ENCODE peak calls at places on chromosomes 7 and 10, in six cellular contexts. F is OCI-LY7, I is HCT116, P is GM23248, B is GM23338, K is PC-3. E is an unnamed sample.

GRCh38 chr7:30928254-30928872 is 16.7 kb downstream of the AQP1 start:
- DNase-seq in F (no peak), I (no peak), P (no peak), B (no peak), K (no peak), E (no peak)

GRCh38 chr10:80454526-80455460 is 683 bp downstream of the TSPAN14 start:
- DNase-seq in F (peak; percentile 52), I (no peak), P (peak; percentile 62), B (peak; percentile 59), K (no peak), E (peak; percentile 49)

GRCh38 chr10:38146579-38147333 is 52.6 kb downstream of the ZNF37A start:
- DNase-seq in F (peak; percentile 57), I (no peak), P (no peak), B (no peak), K (no peak), E (no peak)

GRCh38 chr7:95897557-95898183 is 125.3 kb downstream of the DYNC1I1 start:
- DNase-seq in F (peak; percentile 5), I (no peak), P (no peak), B (no peak), K (no peak), E (no peak)

GRCh38 chr7:140661124-140661523 is 11.6 kb upstream of the ADCK2 start:
- DNase-seq in F (no peak), I (no peak), P (no peak), B (no peak), K (no peak), E (no peak)

GRCh38 chr7:92836489-92837213 is at the start of gene CDK6:
- DNase-seq in F (peak; percentile 58), I (no peak), P (peak; percentile 87), B (peak; percentile 75), K (peak; percentile 62), E (peak; percentile 82)

GRCh38 chr7:155580367-155580766 is 34.0 kb upstream of the CNPY1 start:
- DNase-seq in F (no peak), I (no peak), P (no peak), B (no peak), K (no peak), E (no peak)

GRCh38 chr7:7099584-7100014 is 82.7 kb upstream of the C1GALT1 start:
- DNase-seq in F (no peak), I (peak; percentile 86), P (peak; percentile 84), B (peak; percentile 99), K (peak; percentile 98), E (no peak)

GRCh38 chr7:106772655-106773108 is 92.4 kb upstream of the PIK3CG start:
- DNase-seq in F (no peak), I (peak; percentile 55), P (peak; percentile 86), B (no peak), K (peak; percentile 77), E (no peak)

GRCh38 chr10:71766717-71767419 is 6.5 kb downstream of the VSIR start:
- DNase-seq in F (no peak), I (peak; percentile 74), P (peak; percentile 96), B (no peak), K (peak; percentile 89), E (no peak)

GRCh38 chr7:131197920-131198610 is 129.6 kb upstream of the MKLN1 start:
- DNase-seq in F (no peak), I (no peak), P (peak; percentile 80), B (no peak), K (peak; percentile 77), E (no peak)

GRCh38 chr10:53786236-53786635 is 1013.7 kb upstream of the MBL2 start:
- DNase-seq in F (peak; percentile 1), I (no peak), P (no peak), B (peak; percentile 84), K (peak; percentile 39), E (no peak)

GRCh38 chr10:78013564-78013963 is 15.8 kb downstream of the POLR3A start:
- DNase-seq in F (no peak), I (no peak), P (no peak), B (no peak), K (no peak), E (no peak)

GRCh38 chr10:78010278-78010677 is 19.0 kb downstream of the POLR3A start:
- DNase-seq in F (no peak), I (no peak), P (no peak), B (no peak), K (no peak), E (no peak)

GRCh38 chr10:78017856-78018255 is 11.5 kb downstream of the POLR3A start:
- DNase-seq in F (no peak), I (no peak), P (no peak), B (no peak), K (peak; percentile 46), E (no peak)

GRCh38 chr10:78011065-78011464 is 18.2 kb downstream of the POLR3A start:
- DNase-seq in F (no peak), I (no peak), P (no peak), B (no peak), K (no peak), E (no peak)

DNA sequence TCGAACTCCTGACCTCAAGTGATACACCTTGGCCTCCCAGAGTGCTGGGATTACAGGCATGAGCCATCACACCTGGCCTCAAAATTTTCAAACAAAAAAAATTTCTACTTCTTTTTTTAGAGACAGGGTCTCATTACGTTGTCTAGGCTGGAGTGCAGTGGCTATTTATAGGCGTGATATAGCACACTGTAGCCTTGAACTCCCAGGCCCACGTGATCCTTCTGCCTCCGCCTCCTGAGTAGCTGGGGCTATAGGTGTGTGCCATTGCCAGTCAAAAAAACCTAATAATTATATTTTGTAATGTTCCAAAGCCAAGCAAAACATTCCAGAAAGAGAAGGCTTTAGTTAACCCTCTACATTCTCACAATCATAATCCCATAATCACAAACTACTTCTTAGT is 13.8 kb downstream of the POLR3A start:
- DNase-seq in F (no peak), I (no peak), P (no peak), B (no peak), K (no peak), E (no peak)
- H3K27ac ChIP-seq in F (no peak overlapping the region), I (no peak overlapping the region), P (no peak overlapping the region), B (no peak overlapping the region), K (no peak overlapping the region), E (no peak overlapping the region)

DNA sequence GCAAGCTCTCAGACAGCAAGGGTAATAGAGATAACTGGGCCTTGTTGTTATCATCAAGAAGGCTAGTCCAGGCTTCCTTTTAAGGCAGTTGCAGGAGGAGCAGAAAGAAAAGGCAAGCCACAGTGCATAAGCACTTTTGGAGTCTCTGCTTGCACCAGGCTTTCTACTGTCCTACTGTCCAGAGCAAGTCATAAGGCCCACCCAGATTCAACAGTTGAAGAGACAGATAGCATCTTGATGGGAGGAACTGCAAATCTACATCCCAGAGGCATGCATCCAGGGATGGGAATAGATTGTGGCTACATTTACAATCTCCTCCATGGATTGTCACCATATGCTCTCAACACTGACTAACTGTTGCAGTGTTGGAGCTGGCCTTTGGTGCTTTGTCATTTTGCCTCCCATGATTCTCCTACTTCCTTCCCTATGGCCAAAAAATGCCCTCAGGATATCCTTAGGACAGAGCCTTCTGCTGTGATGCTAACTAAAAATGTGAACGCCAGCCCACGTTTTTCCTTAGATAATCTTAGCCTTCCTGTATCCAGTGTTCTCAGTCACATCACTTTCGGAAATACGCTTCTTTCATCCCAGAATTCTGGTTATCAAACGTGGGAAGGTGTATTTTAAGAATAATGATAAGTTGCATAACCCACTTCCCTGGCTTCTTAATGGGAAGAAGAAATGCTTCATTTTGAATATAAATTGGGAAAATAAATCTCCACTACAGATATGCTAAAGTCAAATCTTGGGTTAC is 3.7 kb downstream of the GIMAP4 start:
- DNase-seq in F (no peak), I (no peak), P (no peak), B (no peak), K (no peak), E (no peak)
- H3K4me2 ChIP-seq in F (no peak overlapping the region), I (no peak overlapping the region), P (no peak overlapping the region), B (no peak overlapping the region), K (no peak overlapping the region), E (no peak overlapping the region)

GRCh38 chr10:31004611-31005193 is 27.0 kb downstream of the ZNF438 start:
- DNase-seq in F (no peak), I (no peak), P (peak; percentile 89), B (no peak), K (peak; percentile 86), E (no peak)
- H3K9me2 ChIP-seq in F (no peaks in the 10 kb centered on the region), I (no peaks in the 10 kb centered on the region), P (no peaks in the 10 kb centered on the region), B (peaks cover 12% of the 10 kb centered on the region), K (no peaks in the 10 kb centered on the region), E (no peaks in the 10 kb centered on the region)

DNA sequence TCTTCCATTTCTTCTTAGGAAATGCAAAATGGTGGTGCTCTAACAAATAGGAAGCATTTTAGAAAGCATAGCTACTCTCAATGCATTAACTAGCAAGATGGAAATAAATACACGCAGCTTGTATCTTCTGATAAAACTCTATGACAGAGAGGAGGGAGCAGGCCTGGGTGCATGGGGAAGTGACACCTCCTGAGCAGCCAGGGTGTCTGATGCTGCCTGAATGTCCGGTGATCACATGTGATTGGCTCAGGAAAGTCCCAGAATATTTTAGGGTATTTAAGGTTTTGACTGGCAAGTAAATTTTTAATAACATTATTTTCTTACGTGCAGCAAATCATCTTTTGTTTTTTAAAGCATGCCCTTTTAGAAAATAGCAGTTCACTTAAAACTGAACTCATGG is 261.0 kb upstream of the KLF6 start:
- DNase-seq in F (no peak), I (no peak), P (no peak), B (no peak), K (no peak), E (no peak)
- H3K27ac ChIP-seq in F (no peak overlapping the region), I (no peak overlapping the region), P (no peak overlapping the region), B (no peak overlapping the region), K (no peak overlapping the region), E (no peak overlapping the region)

DNA sequence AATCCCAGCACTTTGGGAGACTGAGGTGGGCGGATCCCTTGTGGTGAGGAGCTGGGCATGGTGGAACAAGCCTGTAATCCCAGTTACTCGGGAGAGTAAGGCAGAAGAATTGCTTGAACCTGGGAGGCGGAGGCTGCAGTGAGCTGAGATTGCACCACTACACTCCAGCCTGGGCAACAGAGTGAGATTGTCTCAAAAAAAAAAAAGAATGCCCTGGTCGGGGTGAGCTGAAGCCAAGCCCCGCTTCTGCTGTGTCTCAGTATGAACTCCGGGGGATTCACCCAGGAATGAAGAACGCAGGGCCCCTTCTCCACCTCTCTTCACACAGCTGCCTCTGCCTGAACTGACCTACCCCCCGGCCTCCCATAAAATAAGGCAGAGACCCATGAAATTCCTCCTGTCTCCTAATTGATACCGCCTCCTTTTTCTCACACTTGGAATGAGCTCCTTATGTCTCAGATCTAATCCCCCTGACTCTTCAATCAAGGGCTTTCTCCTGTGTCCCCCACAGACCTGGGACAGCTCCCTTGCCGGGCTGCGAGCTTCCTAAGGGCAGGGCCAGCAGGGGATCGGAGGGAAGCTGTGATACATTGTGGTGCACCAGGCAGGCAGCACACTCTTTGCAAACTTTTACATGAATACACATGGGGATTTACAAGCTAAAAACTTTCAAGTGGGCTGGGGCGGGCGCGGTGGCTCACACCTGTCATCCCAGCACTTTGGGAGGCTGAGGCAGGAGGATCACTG is 911 bp upstream of the ZP3 start:
- DNase-seq in F (no peak), I (no peak), P (peak; percentile 24), B (peak; percentile 47), K (no peak), E (no peak)
- H3K4me2 ChIP-seq in F (no peak overlapping the region), I (peak overlapping the region; percentile 61), P (peak overlapping the region; percentile 1), B (peak overlapping the region; percentile 2), K (no peak overlapping the region), E (no peak overlapping the region)

E was measured in Karpas-422.